ENCODE peak calls at places on chromosomes 13 and 19, in six cellular contexts. V is neural crest cell; E is caudate nucleus; N is hepatic stellate cell; F is iPS DF 19.7; O is CD8-positive, alpha-beta T cell. S is an unnamed sample.

GRCh38 chr19:13849991-13850909 is 26.7 kb upstream of the NANOS3 start:
- DNase-seq in V (peak), E (no peak), N (peak), F (no peak), O (peak), S (peak)

GRCh38 chr19:43476606-43477005 is 11.2 kb upstream of the LYPD3 start:
- DNase-seq in V (no peak), E (no peak), N (peak), F (no peak), O (no peak), S (no peak)

GRCh38 chr13:41751277-41751676 is 209.6 kb downstream of the VWA8 start:
- DNase-seq in V (no peak), E (no peak), N (peak), F (no peak), O (no peak), S (no peak)

GRCh38 chr19:15199652-15200574 is 882 bp downstream of the NOTCH3 start:
- DNase-seq in V (peak), E (no peak), N (peak), F (no peak), O (no peak), S (no peak)

GRCh38 chr19:21084343-21084742 is 2.3 kb downstream of the ZNF714 start:
- DNase-seq in V (no peak), E (no peak), N (no peak), F (no peak), O (no peak), S (no peak)

GRCh38 chr13:64591981-64592380 is 2638.2 kb downstream of the PCDH9 start:
- DNase-seq in V (no peak), E (no peak), N (no peak), F (no peak), O (no peak), S (no peak)

GRCh38 chr13:32087955-32088747 is 56.6 kb downstream of the FRY start:
- DNase-seq in V (no peak), E (no peak), N (peak), F (no peak), O (no peak), S (no peak)

GRCh38 chr13:21522130-21522529 is 63.0 kb upstream of the ZDHHC20 start:
- DNase-seq in V (no peak), E (no peak), N (no peak), F (no peak), O (no peak), S (no peak)

GRCh38 chr19:9839415-9839814 is 4.3 kb downstream of the PIN1 start:
- DNase-seq in V (no peak), E (no peak), N (no peak), F (no peak), O (no peak), S (no peak)

GRCh38 chr19:37872383-37872782 is 34.0 kb downstream of the WDR87 start:
- DNase-seq in V (no peak), E (no peak), N (no peak), F (no peak), O (no peak), S (no peak)

GRCh38 chr13:44160549-44161278 is 212.9 kb upstream of the SERP2 start:
- DNase-seq in V (no peak), E (no peak), N (no peak), F (no peak), O (no peak), S (no peak)

GRCh38 chr13:31880849-31881494 is 141.6 kb downstream of the RXFP2 start:
- DNase-seq in V (no peak), E (no peak), N (no peak), F (no peak), O (no peak), S (no peak)

GRCh38 chr13:74444161-74444571 is 310.0 kb upstream of the KLF12 start:
- DNase-seq in V (no peak), E (no peak), N (no peak), F (no peak), O (no peak), S (no peak)

GRCh38 chr13:106471957-106472543 is 63.4 kb downstream of the EFNB2 start:
- DNase-seq in V (no peak), E (no peak), N (peak), F (peak), O (no peak), S (no peak)

S was measured in CD8-positive, alpha-beta memory T cell.